ENCODE peak calls at places on chromosomes 4 and X, in eight cellular contexts. N is ovary, P is cardiac muscle cell, W is NB4, O is AG09309, Z is sigmoid colon, C is brain microvascular endothelial cell, Q is colonic mucosa. D is an unnamed sample.

GRCh38 chr4:181301735-181302380 is 941.3 kb upstream of the TENM3 start:
- DNase-seq in W (peak; percentile 54), N (no peak), O (peak; percentile 3), P (peak; percentile 66), Z (no peak), C (peak; percentile 11), Q (peak; percentile 44), D (no peak)

GRCh38 chrX:33840176-33840575 is 291.9 kb downstream of the FAM47A start:
- DNase-seq in N (no peak), Q (no peak), P (peak; percentile 8), W (no peak), O (no peak), C (no peak), Z (no peak), D (no peak)

GRCh38 chr4:107283587-107284559 is 247.8 kb upstream of the DKK2 start:
- DNase-seq in P (no peak), Q (no peak), W (no peak), N (no peak), Z (no peak), O (peak; percentile 84), C (peak; percentile 90), D (no peak)

GRCh38 chr4:155085843-155086530 is 122.4 kb upstream of the NPY2R start:
- DNase-seq in Q (no peak), W (no peak), N (no peak), P (no peak), C (peak; percentile 36), Z (no peak), O (no peak), D (no peak)

GRCh38 chrX:154986826-154987575 is 35.5 kb downstream of the F8 start:
- DNase-seq in Z (no peak), P (no peak), N (no peak), Q (no peak), W (peak; percentile 8), O (no peak), C (no peak), D (no peak)

GRCh38 chrX:71118032-71118984 is at the start of gene MED12:
- DNase-seq in Z (peak; percentile 92), C (peak; percentile 54), O (peak; percentile 24), W (peak; percentile 88), Q (peak; percentile 85), P (peak; percentile 83), N (peak; percentile 91), D (peak; percentile 85)

GRCh38 chrX:9144643-9145290 is 110.8 kb upstream of the FAM9B start:
- DNase-seq in N (no peak), Z (no peak), W (peak; percentile 83), O (no peak), Q (no peak), P (no peak), C (no peak), D (no peak)

GRCh38 chr4:106301393-106302084 is 14.5 kb downstream of the TBCK start:
- DNase-seq in N (no peak), W (no peak), P (no peak), C (peak; percentile 33), Q (no peak), O (peak; percentile 5), Z (no peak), D (no peak)

GRCh38 chr4:141127884-141128283 is 5.4 kb downstream of the RNF150 start:
- DNase-seq in C (no peak), W (no peak), Q (no peak), Z (no peak), O (no peak), N (no peak), P (no peak), D (no peak)

GRCh38 chr4:43496188-43496587 is 603.7 kb downstream of the GRXCR1 start:
- DNase-seq in Q (no peak), W (no peak), Z (no peak), C (no peak), N (no peak), O (no peak), P (no peak), D (no peak)

GRCh38 chrX:31036895-31037294 is 34.9 kb downstream of the FTHL17 start:
- DNase-seq in O (peak; percentile 11), W (peak; percentile 29), Z (no peak), N (no peak), C (peak; percentile 60), P (peak; percentile 64), Q (peak; percentile 30), D (no peak)

GRCh38 chr4:31334086-31334910 is 614.1 kb downstream of the PCDH7 start:
- DNase-seq in O (peak; percentile 28), Q (no peak), C (no peak), P (no peak), Z (no peak), N (no peak), W (no peak), D (no peak)

GRCh38 chr4:92012899-92013867 is 290.6 kb upstream of the GRID2 start:
- DNase-seq in P (peak; percentile 1), Z (no peak), W (peak; percentile 10), Q (peak; percentile 86), O (no peak), N (no peak), C (no peak), D (no peak)

GRCh38 chrX:39302838-39303237 is 501.6 kb downstream of the MID1IP1 start:
- DNase-seq in O (no peak), C (no peak), P (no peak), Z (no peak), Q (no peak), N (no peak), W (no peak), D (no peak)

GRCh38 chr4:138222041-138222440 is 20.1 kb downstream of the SLC7A11 start:
- DNase-seq in C (peak; percentile 66), O (peak; percentile 69), Z (no peak), Q (no peak), N (no peak), P (no peak), W (no peak), D (no peak)

GRCh38 chr4:118947095-118947494 is 58.4 kb downstream of the SYNPO2 start:
- DNase-seq in Z (no peak), P (no peak), O (no peak), Q (no peak), N (no peak), C (no peak), W (peak; percentile 75), D (no peak)

GRCh38 chrX:136619889-136620505 is 28.0 kb upstream of the CD40LG start:
- DNase-seq in Z (no peak), C (no peak), W (no peak), Q (no peak), P (no peak), O (no peak), N (no peak), D (no peak)

GRCh38 chr4:122854444-122854843 is 27.8 kb downstream of the FGF2 start:
- DNase-seq in N (peak; percentile 30), Q (no peak), Z (no peak), C (no peak), P (no peak), O (no peak), W (no peak), D (no peak)

GRCh38 chr4:122857160-122857559 is 30.5 kb downstream of the FGF2 start:
- DNase-seq in N (no peak), C (no peak), P (no peak), Q (no peak), W (no peak), Z (no peak), O (no peak), D (no peak)

GRCh38 chr4:122855491-122855890 is 28.9 kb downstream of the FGF2 start:
- DNase-seq in Q (no peak), P (no peak), Z (no peak), C (no peak), N (no peak), O (no peak), W (no peak), D (no peak)

GRCh38 chr4:122851568-122851967 is 24.9 kb downstream of the FGF2 start:
- DNase-seq in N (no peak), O (no peak), P (no peak), Z (no peak), C (no peak), Q (no peak), W (no peak), D (no peak)

GRCh38 chr4:122854860-122855259 is 28.2 kb downstream of the FGF2 start:
- DNase-seq in C (no peak), P (no peak), N (peak; percentile 26), Z (no peak), O (no peak), W (no peak), Q (no peak), D (no peak)
- H3K4me3 ChIP-seq in C (peak overlapping the region; percentile 6), P (no peak overlapping the region), N (no peak overlapping the region), Z (peak overlapping the region; percentile 20), O (no peak overlapping the region), W (no peak overlapping the region), Q (no peak overlapping the region), D (peak overlapping the region; percentile 58)

DNA sequence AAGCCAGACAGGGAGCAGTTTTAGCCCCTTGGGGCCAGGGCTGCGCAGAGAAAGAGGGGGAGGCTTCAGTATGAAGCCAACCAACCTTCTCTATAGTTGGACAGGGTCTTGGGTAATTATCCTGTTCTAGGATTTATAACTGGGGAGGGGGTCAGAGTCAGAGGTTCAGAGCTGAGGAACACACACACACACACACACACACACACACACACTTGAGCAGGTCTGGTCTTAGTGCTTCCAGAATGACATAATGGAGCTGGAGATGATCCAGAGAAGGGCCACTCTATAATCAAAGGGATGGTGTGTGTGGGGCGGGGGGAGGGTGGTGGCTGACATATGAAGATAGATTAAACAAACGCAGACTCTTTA is 355 bp upstream of the TMEM255A start:
- DNase-seq in Q (no peak), C (no peak), N (no peak), W (no peak), P (no peak), O (no peak), Z (no peak), D (no peak)
- H3K4me3 ChIP-seq in Q (no peak overlapping the region), C (no peak overlapping the region), N (no peak overlapping the region), W (no peak overlapping the region), P (no peak overlapping the region), O (no peak overlapping the region), Z (no peak overlapping the region), D (no peak overlapping the region)

DNA sequence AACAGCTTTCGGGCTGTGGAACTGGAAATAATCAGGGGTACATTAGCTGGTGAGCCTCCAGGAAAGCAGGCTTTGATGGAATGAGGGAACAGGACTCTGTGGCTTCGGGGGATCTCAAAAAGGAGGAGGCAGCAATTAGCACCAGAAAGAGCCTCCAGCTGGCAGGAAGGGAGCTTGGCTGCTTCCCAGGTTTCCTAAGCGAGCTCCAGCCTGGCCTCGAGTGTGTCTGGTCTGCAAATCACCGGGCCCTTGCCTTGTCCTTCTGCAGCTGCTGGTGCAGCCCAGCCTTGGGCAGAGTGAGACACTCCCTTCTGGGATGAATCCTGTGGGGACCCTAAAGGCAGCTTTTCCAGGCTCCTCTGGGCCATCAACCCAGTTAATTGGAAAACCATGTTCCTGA is 10.7 kb upstream of the PDHA1 start:
- DNase-seq in Q (no peak), C (no peak), N (no peak), O (no peak), Z (no peak), W (no peak), P (no peak), D (no peak)
- H3K4me3 ChIP-seq in Q (no peak overlapping the region), C (no peak overlapping the region), N (no peak overlapping the region), O (no peak overlapping the region), Z (no peak overlapping the region), W (no peak overlapping the region), P (no peak overlapping the region), D (no peak overlapping the region)

DNA sequence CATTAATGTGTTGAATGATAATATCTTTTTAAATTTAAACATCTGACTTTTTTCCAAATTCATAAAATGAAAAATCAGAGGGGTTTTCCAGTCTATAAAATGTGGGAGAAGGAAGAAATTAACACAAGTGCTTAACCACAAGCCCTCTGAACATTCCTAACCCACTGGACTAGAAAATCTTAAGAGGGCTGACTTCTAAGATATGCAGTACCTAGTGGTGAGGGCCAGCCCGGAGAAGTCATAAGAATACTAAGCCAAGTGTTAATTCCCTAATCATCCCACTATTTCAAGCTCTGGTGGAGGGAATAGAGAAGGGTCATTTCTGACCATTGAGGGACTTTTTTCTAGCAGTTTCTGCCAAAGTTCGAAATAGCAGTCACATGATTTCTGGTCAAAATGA is 86.9 kb upstream of the NEIL3 start:
- DNase-seq in W (no peak), N (no peak), P (no peak), Z (no peak), Q (no peak), O (no peak), C (no peak), D (no peak)
- H3K4me3 ChIP-seq in W (no peak overlapping the region), N (no peak overlapping the region), P (no peak overlapping the region), Z (no peak overlapping the region), Q (no peak overlapping the region), O (no peak overlapping the region), C (no peak overlapping the region), D (no peak overlapping the region)

D was measured in coronary artery.